ENCODE peak calls at places on chromosome 15, in six cellular contexts. S, X, O, K, U and R are unnamed samples.

GRCh38 chr15:97745481-97746071 is 214.9 kb upstream of the ARRDC4 start:
- DNase-seq in S (peak; percentile 39), X (peak; percentile 23), O (peak; percentile 34), K (no peak), U (peak; percentile 41), R (peak; percentile 67)

GRCh38 chr15:78197632-78198031 is 36.7 kb downstream of the ACSBG1 start:
- DNase-seq in S (no peak), X (no peak), O (no peak), K (no peak), U (no peak), R (peak; percentile 25)

GRCh38 chr15:80920271-80920699 is 69.3 kb downstream of the MESD start:
- DNase-seq in S (no peak), X (no peak), O (no peak), K (no peak), U (no peak), R (no peak)

GRCh38 chr15:57496594-57496945 is 95.1 kb upstream of the MYZAP start:
- DNase-seq in S (no peak), X (no peak), O (no peak), K (no peak), U (no peak), R (no peak)

GRCh38 chr15:27059610-27060202 is 88.7 kb downstream of the GABRG3 start:
- DNase-seq in S (peak; percentile 82), X (peak; percentile 46), O (peak; percentile 84), K (no peak), U (no peak), R (peak; percentile 56)

GRCh38 chr15:100710744-100711478 is 108.5 kb downstream of the ASB7 start:
- DNase-seq in S (no peak), X (no peak), O (no peak), K (no peak), U (no peak), R (no peak)

GRCh38 chr15:92091155-92091734 is 237.7 kb downstream of the SLCO3A1 start:
- DNase-seq in S (peak; percentile 46), X (peak; percentile 28), O (peak; percentile 46), K (no peak), U (peak; percentile 25), R (peak; percentile 27)

GRCh38 chr15:51982013-51982769 is 10.6 kb upstream of the LEO1 start:
- DNase-seq in S (peak; percentile 57), X (peak; percentile 75), O (peak; percentile 83), K (peak; percentile 92), U (peak; percentile 94), R (peak; percentile 94)

GRCh38 chr15:25181290-25182097 is 226.7 kb downstream of the SNRPN start:
- DNase-seq in S (no peak), X (no peak), O (no peak), K (no peak), U (no peak), R (no peak)

GRCh38 chr15:63611217-63611616 is 14.0 kb downstream of the FBXL22 start:
- DNase-seq in S (no peak), X (no peak), O (no peak), K (no peak), U (no peak), R (no peak)

GRCh38 chr15:63045438-63046278 is 3.1 kb downstream of the TPM1 start:
- DNase-seq in S (no peak), X (no peak), O (no peak), K (no peak), U (peak; percentile 49), R (no peak)

GRCh38 chr15:100341662-100342560 is at the start of gene ADAMTS17:
- DNase-seq in S (peak; percentile 30), X (peak; percentile 77), O (peak; percentile 94), K (peak; percentile 17), U (peak; percentile 92), R (peak; percentile 97)

GRCh38 chr15:62906627-62907026 is 135.9 kb upstream of the TPM1 start:
- DNase-seq in S (no peak), X (no peak), O (no peak), K (no peak), U (no peak), R (no peak)

GRCh38 chr15:37099321-37100108 is 834 bp downstream of the MEIS2 start:
- DNase-seq in S (peak; percentile 62), X (peak; percentile 66), O (peak; percentile 15), K (no peak), U (peak; percentile 46), R (peak; percentile 40)

GRCh38 chr15:37096878-37097568 is 3.3 kb downstream of the MEIS2 start:
- DNase-seq in S (peak; percentile 28), X (no peak), O (no peak), K (no peak), U (peak; percentile 62), R (no peak)

GRCh38 chr15:37100109-37100873 is at the start of gene MEIS2:
- DNase-seq in S (peak; percentile 96), X (peak; percentile 83), O (peak; percentile 79), K (peak; percentile 37), U (peak; percentile 87), R (peak; percentile 82)

GRCh38 chr15:37095993-37096877 is 4.1 kb downstream of the MEIS2 start:
- DNase-seq in S (no peak), X (no peak), O (no peak), K (no peak), U (peak; percentile 56), R (no peak)

DNA sequence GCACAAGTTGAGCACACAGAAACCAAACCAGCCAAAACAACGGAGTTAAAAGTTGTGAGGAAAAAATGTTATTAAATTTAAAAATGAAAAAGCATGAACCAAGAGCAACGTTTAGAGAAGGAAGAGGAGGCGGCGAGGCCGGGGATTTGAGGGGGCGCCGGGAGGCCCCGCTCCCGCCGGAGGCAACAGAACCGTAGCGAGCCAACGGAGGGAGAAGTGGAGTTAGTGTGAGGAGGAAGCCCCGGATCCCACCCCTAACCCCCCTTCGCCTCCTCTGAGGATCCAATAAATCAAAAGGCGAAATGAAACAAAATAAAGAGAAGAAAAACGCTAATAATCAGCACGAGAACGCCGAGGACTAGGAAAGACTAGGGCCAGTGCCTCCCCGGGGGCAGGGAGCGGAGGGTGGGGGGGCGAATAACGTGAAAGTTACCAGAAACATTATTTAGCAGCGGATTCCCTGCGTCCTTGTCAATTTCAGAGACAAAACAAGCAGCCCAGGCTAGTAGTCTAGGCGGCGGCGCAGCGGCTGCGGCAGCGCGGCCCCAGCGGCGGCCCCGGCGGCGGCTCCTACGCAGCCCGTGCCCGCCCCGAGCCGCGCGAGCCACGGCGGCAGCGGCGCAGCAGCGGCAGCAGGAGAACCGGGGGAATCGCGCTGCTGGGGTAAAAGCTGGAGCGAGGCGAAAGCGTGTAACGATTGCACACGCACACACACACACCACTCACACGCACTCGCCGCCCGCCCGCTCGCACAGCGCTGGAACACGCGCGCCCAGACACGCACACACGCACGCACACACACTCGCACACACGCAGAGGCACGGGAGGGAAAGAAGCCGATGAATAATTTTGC is 1.7 kb downstream of the MEIS2 start:
- DNase-seq in S (peak; percentile 52), X (no peak), O (peak; percentile 17), K (no peak), U (peak; percentile 56), R (peak; percentile 66)
- TF ChIP-seq MYC in S (no peak), X (no peak), O (no peak), K (no peak), U (no peak), R (peak; percentile 48)

DNA sequence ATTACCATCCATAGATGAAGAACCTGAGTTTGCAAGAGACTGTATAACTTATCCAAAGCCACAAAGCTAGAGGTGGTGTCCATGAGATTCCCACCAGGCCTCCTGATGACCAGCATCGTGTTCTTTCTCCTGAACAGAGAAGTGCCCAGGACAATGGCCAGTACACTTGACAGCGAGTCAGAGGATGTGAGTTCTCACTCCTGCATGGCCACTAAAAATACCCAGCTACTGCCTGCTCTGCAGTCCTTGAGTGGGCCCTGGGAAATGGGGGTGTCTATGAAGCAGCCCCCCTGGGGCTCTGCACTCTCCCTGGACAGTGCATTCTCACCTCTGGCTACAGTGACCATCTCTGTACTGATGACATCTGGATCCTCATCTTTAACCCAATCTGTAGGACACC is 201.2 kb downstream of the RPLP1 start:
- DNase-seq in S (no peak), X (no peak), O (no peak), K (no peak), U (no peak), R (no peak)
- TF ChIP-seq CTCF in S (no peak), X (no peak), O (no peak), K (no peak), U (no peak), R (no peak)

GRCh38 chr15:40091861-40092415 is 16.7 kb downstream of the BMF start:
- DNase-seq in S (no peak), X (no peak), O (no peak), K (no peak), U (no peak), R (no peak)

GRCh38 chr15:40095381-40096093 is 13.1 kb downstream of the BMF start:
- DNase-seq in S (no peak), X (no peak), O (no peak), K (no peak), U (peak; percentile 35), R (no peak)

GRCh38 chr15:40094156-40094555 is 14.5 kb downstream of the BMF start:
- DNase-seq in S (no peak), X (no peak), O (no peak), K (no peak), U (no peak), R (no peak)

GRCh38 chr15:40092416-40093223 is 16.1 kb downstream of the BMF start:
- DNase-seq in S (no peak), X (peak; percentile 84), O (no peak), K (no peak), U (no peak), R (no peak)

DNA sequence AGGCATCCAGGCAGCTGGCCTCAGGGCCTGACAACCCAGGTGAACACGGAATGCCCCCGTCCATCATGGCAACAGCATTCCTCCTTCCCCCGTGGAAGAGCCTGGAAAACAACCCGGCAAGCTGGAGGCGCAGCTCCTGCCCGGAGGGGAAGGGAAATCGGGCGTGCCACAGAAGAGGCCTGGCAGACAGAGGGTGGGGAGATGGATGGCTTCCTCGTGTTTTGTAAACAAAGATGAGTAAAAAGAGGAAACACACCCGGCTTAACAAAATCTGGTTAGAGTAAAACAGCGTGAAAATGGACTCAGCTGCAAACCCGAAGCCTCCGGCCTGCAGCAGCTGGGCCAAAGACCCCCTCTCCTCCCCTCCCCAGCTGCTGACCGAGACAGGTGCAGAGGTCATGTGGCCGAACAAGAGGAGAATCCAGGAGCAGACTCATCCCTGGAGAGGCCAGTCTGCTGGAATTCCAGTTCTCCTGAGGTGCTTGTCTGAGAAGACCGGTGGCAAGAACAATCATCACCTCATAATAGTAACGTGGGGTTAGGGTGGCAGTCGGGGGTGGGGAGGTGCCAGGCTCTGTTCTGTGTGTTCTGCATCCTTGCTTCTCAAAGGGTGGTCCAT is 15.3 kb downstream of the BMF start:
- DNase-seq in S (no peak), X (no peak), O (no peak), K (no peak), U (no peak), R (no peak)
- TF ChIP-seq MYC in S (no peak), X (no peak), O (no peak), K (no peak), U (no peak), R (no peak)

DNA sequence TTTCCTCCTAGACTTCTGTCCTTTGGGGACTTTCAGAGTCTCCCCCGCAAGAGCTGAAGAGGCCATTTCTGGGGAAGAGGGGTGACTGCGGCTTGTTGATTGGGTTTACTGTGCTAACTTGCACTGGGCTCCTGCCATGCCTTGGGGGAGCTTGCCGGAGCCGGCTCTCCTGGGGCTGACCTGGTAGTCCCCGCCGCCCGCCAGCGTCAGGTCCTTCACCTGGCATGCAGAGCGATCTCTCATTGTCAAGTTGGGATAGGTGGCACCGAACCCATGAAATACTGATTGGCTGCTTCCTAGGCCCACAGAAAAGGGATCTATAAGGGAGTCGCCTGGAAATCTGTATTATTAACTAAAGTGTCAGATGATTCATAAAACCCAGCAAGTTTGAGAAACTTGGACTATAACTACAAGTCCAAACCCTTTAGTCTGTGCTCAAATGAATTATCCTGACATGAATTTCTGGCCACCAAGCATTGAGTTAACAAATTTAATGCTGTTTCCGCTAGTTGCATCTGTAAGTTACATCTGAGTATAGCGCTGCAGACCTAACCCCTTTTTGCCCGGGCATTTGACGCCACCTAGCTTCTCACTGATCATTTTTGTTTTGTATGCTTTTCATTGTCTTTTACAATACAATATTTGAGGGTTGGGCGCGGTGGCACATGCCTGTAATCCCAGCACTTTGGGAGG is 605 bp upstream of the IMP3 start:
- DNase-seq in S (peak; percentile 52), X (peak; percentile 61), O (peak; percentile 78), K (peak; percentile 52), U (peak; percentile 77), R (peak; percentile 90)
- TF ChIP-seq CTCF in S (peak; percentile 71), X (peak; percentile 77), O (peak; percentile 76), K (peak; percentile 74), U (peak; percentile 22), R (peak; percentile 37)